ENCODE peak calls at places on chromosome 21, in seven cellular contexts. One of them, this sample, is unnamed. For H4K20me1, the result is how much of the 10 kb centered on the place peaks cover.

GRCh38 chr21:44571844-44572782 is 1.4 kb upstream of the KRTAP10-4 start:
- DNase-seq in PC-3: no peak
- DNase-seq in H1: no peak
- DNase-seq in hepatocyte: no peak
- DNase-seq in fibroblast of lung: no peak
- DNase-seq in GM23338: no peak
- DNase-seq in neural progenitor cell: no peak
- DNase-seq in this sample: no peak

GRCh38 chr21:45517249-45518065 is 24.8 kb downstream of the SLC19A1 start:
- DNase-seq in PC-3: no peak
- DNase-seq in H1: no peak
- DNase-seq in hepatocyte: no peak
- DNase-seq in fibroblast of lung: no peak
- DNase-seq in GM23338: no peak
- DNase-seq in neural progenitor cell: no peak
- DNase-seq in this sample: no peak

GRCh38 chr21:42079939-42080787 is 9.0 kb downstream of the UMODL1 start:
- DNase-seq in PC-3: no peak
- DNase-seq in H1: no peak
- DNase-seq in hepatocyte: no peak
- DNase-seq in fibroblast of lung: peak
- DNase-seq in GM23338: no peak
- DNase-seq in neural progenitor cell: no peak
- DNase-seq in this sample: peak

GRCh38 chr21:39556176-39556575 is 56.6 kb upstream of the B3GALT5 start:
- DNase-seq in PC-3: no peak
- DNase-seq in H1: no peak
- DNase-seq in hepatocyte: no peak
- DNase-seq in fibroblast of lung: no peak
- DNase-seq in GM23338: peak
- DNase-seq in neural progenitor cell: peak
- DNase-seq in this sample: no peak

GRCh38 chr21:27145134-27145798 is 178.4 kb upstream of the ADAMTS5 start:
- DNase-seq in PC-3: no peak
- DNase-seq in H1: no peak
- DNase-seq in hepatocyte: no peak
- DNase-seq in fibroblast of lung: no peak
- DNase-seq in GM23338: no peak
- DNase-seq in neural progenitor cell: no peak
- DNase-seq in this sample: no peak

GRCh38 chr21:38775733-38776132 is 30.0 kb upstream of the ETS2 start:
- DNase-seq in PC-3: no peak
- DNase-seq in H1: no peak
- DNase-seq in hepatocyte: no peak
- DNase-seq in fibroblast of lung: no peak
- DNase-seq in GM23338: no peak
- DNase-seq in neural progenitor cell: no peak
- DNase-seq in this sample: no peak

GRCh38 chr21:45266518-45267389 is 20.9 kb downstream of the POFUT2 start:
- DNase-seq in PC-3: no peak
- DNase-seq in H1: no peak
- DNase-seq in hepatocyte: no peak
- DNase-seq in fibroblast of lung: peak
- DNase-seq in GM23338: no peak
- DNase-seq in neural progenitor cell: no peak
- DNase-seq in this sample: no peak

GRCh38 chr21:41755258-41755933 is 11.5 kb downstream of the RIPK4 start:
- DNase-seq in PC-3: no peak
- DNase-seq in H1: no peak
- DNase-seq in hepatocyte: no peak
- DNase-seq in fibroblast of lung: no peak
- DNase-seq in GM23338: no peak
- DNase-seq in neural progenitor cell: no peak
- DNase-seq in this sample: no peak

GRCh38 chr21:45251635-45252447 is 35.9 kb downstream of the POFUT2 start:
- DNase-seq in PC-3: no peak
- DNase-seq in H1: no peak
- DNase-seq in hepatocyte: no peak
- DNase-seq in fibroblast of lung: no peak
- DNase-seq in GM23338: no peak
- DNase-seq in neural progenitor cell: no peak
- DNase-seq in this sample: no peak

GRCh38 chr21:38760017-38760761 is 45.5 kb upstream of the ETS2 start:
- DNase-seq in PC-3: no peak
- DNase-seq in H1: no peak
- DNase-seq in hepatocyte: no peak
- DNase-seq in fibroblast of lung: peak
- DNase-seq in GM23338: peak
- DNase-seq in neural progenitor cell: peak
- DNase-seq in this sample: peak

DNA sequence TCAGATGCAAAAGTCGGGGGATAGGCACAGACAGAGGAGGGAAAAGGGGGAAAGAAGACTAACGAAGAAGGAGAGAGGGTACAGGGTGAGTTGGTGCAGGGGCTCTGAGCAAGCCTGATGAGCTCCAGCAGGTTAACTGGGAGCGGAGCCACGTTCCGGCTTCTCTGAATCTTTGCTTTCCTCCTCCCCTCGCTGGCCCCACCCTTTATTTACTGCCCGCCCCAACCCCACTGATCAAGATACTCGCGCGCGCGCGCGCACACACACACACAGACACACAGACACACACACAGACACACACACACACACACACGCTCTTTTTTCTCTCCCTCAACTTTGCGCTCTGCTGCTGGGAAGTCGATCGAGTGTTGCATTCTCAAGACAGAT is at the start of gene GRIK1:
- DNase-seq in PC-3: no peak
- DNase-seq in H1: no peak
- DNase-seq in hepatocyte: peak
- DNase-seq in fibroblast of lung: peak
- DNase-seq in GM23338: peak
- DNase-seq in neural progenitor cell: peak
- DNase-seq in this sample: peak
- TF ChIP-seq EZH2 in PC-3: no peak
- TF ChIP-seq EZH2 in H1: peak
- TF ChIP-seq EZH2 in hepatocyte: no peak
- TF ChIP-seq EZH2 in fibroblast of lung: no peak
- TF ChIP-seq EZH2 in GM23338: peak
- TF ChIP-seq EZH2 in neural progenitor cell: no peak
- TF ChIP-seq EZH2 in this sample: no peak

GRCh38 chr21:16536661-16537359 is 807.0 kb downstream of the USP25 start:
- DNase-seq in PC-3: peak
- DNase-seq in H1: no peak
- DNase-seq in hepatocyte: no peak
- DNase-seq in fibroblast of lung: peak
- DNase-seq in GM23338: no peak
- DNase-seq in neural progenitor cell: no peak
- DNase-seq in this sample: no peak
- H3K4me2 ChIP-seq in PC-3: peak
- H3K4me2 ChIP-seq in H1: no peak
- H3K4me2 ChIP-seq in hepatocyte: no peak
- H3K4me2 ChIP-seq in fibroblast of lung: peak
- H3K4me2 ChIP-seq in GM23338: no peak
- H3K4me2 ChIP-seq in neural progenitor cell: no peak
- H3K4me2 ChIP-seq in this sample: peak

DNA sequence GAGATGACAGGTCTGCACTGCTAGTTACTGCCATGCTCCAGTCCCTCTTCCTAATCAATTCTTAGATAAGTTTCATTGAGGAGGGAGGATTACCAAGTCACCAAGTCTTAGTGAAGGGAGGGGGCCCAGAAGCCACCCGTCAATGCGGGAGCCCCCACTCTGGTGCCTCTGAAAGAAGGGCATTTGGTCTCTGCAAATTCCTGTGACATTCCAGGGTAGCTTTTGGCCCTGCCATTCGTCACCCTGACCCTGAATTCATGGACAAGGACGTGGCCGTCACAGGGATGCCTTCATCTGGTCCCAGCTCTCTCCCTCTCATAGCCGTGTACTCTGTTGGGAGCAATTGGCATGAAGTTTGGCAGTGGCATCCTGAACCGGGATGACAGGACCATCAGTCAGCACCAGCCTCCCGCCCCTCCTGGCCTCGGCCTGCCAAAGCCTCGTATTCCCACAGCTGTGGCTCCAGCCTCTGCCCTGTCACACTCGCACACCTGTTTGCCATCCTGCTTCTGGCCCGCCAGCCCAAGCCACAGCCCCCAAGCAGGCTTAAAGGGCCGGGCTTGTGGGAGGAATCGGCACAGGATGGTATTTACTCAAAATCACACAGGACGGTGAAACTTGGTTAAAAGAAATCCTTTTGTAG is 150.7 kb downstream of the CLIC6 start:
- DNase-seq in PC-3: no peak
- DNase-seq in H1: no peak
- DNase-seq in hepatocyte: no peak
- DNase-seq in fibroblast of lung: no peak
- DNase-seq in GM23338: no peak
- DNase-seq in neural progenitor cell: no peak
- DNase-seq in this sample: no peak
- H4K20me1 ChIP-seq in PC-3: under half
- H4K20me1 ChIP-seq in H1: under half
- H4K20me1 ChIP-seq in hepatocyte: under half
- H4K20me1 ChIP-seq in fibroblast of lung: under half
- H4K20me1 ChIP-seq in GM23338: under half
- H4K20me1 ChIP-seq in neural progenitor cell: under half
- H4K20me1 ChIP-seq in this sample: under half

GRCh38 chr21:33643658-33644311 is 1.5 kb downstream of the ITSN1 start:
- DNase-seq in PC-3: peak
- DNase-seq in H1: no peak
- DNase-seq in hepatocyte: peak
- DNase-seq in fibroblast of lung: peak
- DNase-seq in GM23338: peak
- DNase-seq in neural progenitor cell: peak
- DNase-seq in this sample: peak
- TF ChIP-seq EZH2 in PC-3: no peak
- TF ChIP-seq EZH2 in H1: no peak
- TF ChIP-seq EZH2 in hepatocyte: no peak
- TF ChIP-seq EZH2 in fibroblast of lung: no peak
- TF ChIP-seq EZH2 in GM23338: no peak
- TF ChIP-seq EZH2 in neural progenitor cell: no peak
- TF ChIP-seq EZH2 in this sample: no peak